ENCODE peak calls at places on chromosomes 3 and 15, in ten cellular contexts. One of them, this sample, is unnamed.
A peak's percentile ranks its signal among the peaks of the same experiment; 100 is the strongest.

GRCh38 chr3:13890377-13891016 is 10.6 kb upstream of the WNT7A start:
- DNase-seq in uterus: no peak
- DNase-seq in ascending aorta: no peak
- DNase-seq in cardiac muscle cell: no peak
- DNase-seq in fibroblast of lung: no peak
- DNase-seq in CD8-positive, alpha-beta T cell: peak; percentile 53
- DNase-seq in HCT116: no peak
- DNase-seq in neural progenitor cell: no peak
- DNase-seq in tibial nerve: no peak
- DNase-seq in stomach: no peak
- DNase-seq in this sample: peak; percentile 81

GRCh38 chr3:45496550-45496949 is 98.0 kb upstream of the LIMD1 start:
- DNase-seq in uterus: peak; percentile 26
- DNase-seq in ascending aorta: no peak
- DNase-seq in cardiac muscle cell: peak; percentile 94
- DNase-seq in fibroblast of lung: peak; percentile 83
- DNase-seq in CD8-positive, alpha-beta T cell: no peak
- DNase-seq in HCT116: no peak
- DNase-seq in neural progenitor cell: no peak
- DNase-seq in tibial nerve: no peak
- DNase-seq in stomach: no peak
- DNase-seq in this sample: no peak

GRCh38 chr15:95160316-95160715 is 929.0 kb downstream of the MCTP2 start:
- DNase-seq in uterus: no peak
- DNase-seq in ascending aorta: no peak
- DNase-seq in cardiac muscle cell: no peak
- DNase-seq in fibroblast of lung: no peak
- DNase-seq in CD8-positive, alpha-beta T cell: no peak
- DNase-seq in HCT116: no peak
- DNase-seq in neural progenitor cell: no peak
- DNase-seq in tibial nerve: no peak
- DNase-seq in stomach: no peak
- DNase-seq in this sample: no peak

GRCh38 chr15:29924750-29925149 is 102.5 kb upstream of the TJP1 start:
- DNase-seq in uterus: no peak
- DNase-seq in ascending aorta: no peak
- DNase-seq in cardiac muscle cell: peak; percentile 89
- DNase-seq in fibroblast of lung: peak; percentile 53
- DNase-seq in CD8-positive, alpha-beta T cell: no peak
- DNase-seq in HCT116: no peak
- DNase-seq in neural progenitor cell: peak; percentile 88
- DNase-seq in tibial nerve: no peak
- DNase-seq in stomach: no peak
- DNase-seq in this sample: peak; percentile 86

GRCh38 chr3:58025824-58026579 is 17.8 kb downstream of the FLNB start:
- DNase-seq in uterus: no peak
- DNase-seq in ascending aorta: no peak
- DNase-seq in cardiac muscle cell: peak; percentile 70
- DNase-seq in fibroblast of lung: no peak
- DNase-seq in CD8-positive, alpha-beta T cell: no peak
- DNase-seq in HCT116: no peak
- DNase-seq in neural progenitor cell: no peak
- DNase-seq in tibial nerve: no peak
- DNase-seq in stomach: peak; percentile 71
- DNase-seq in this sample: no peak

GRCh38 chr3:12862387-12862786 is 21.0 kb upstream of the RPL32 start:
- DNase-seq in uterus: no peak
- DNase-seq in ascending aorta: no peak
- DNase-seq in cardiac muscle cell: no peak
- DNase-seq in fibroblast of lung: no peak
- DNase-seq in CD8-positive, alpha-beta T cell: no peak
- DNase-seq in HCT116: no peak
- DNase-seq in neural progenitor cell: no peak
- DNase-seq in tibial nerve: no peak
- DNase-seq in stomach: no peak
- DNase-seq in this sample: no peak

GRCh38 chr3:125141596-125142417 is 70.7 kb downstream of the SLC12A8 start:
- DNase-seq in uterus: peak; percentile 61
- DNase-seq in ascending aorta: no peak
- DNase-seq in cardiac muscle cell: peak; percentile 64
- DNase-seq in fibroblast of lung: peak; percentile 50
- DNase-seq in CD8-positive, alpha-beta T cell: peak; percentile 60
- DNase-seq in HCT116: no peak
- DNase-seq in neural progenitor cell: peak; percentile 80
- DNase-seq in tibial nerve: peak; percentile 50
- DNase-seq in stomach: peak; percentile 50
- DNase-seq in this sample: no peak

GRCh38 chr3:49712631-49713317 is 6.7 kb downstream of the AMIGO3 start:
- DNase-seq in uterus: no peak
- DNase-seq in ascending aorta: no peak
- DNase-seq in cardiac muscle cell: no peak
- DNase-seq in fibroblast of lung: no peak
- DNase-seq in CD8-positive, alpha-beta T cell: no peak
- DNase-seq in HCT116: no peak
- DNase-seq in neural progenitor cell: peak; percentile 21
- DNase-seq in tibial nerve: no peak
- DNase-seq in stomach: no peak
- DNase-seq in this sample: no peak

GRCh38 chr3:69499899-69500316 is 114.0 kb upstream of the FRMD4B start:
- DNase-seq in uterus: no peak
- DNase-seq in ascending aorta: peak; percentile 26
- DNase-seq in cardiac muscle cell: peak; percentile 30
- DNase-seq in fibroblast of lung: peak; percentile 83
- DNase-seq in CD8-positive, alpha-beta T cell: no peak
- DNase-seq in HCT116: no peak
- DNase-seq in neural progenitor cell: no peak
- DNase-seq in tibial nerve: peak; percentile 58
- DNase-seq in stomach: no peak
- DNase-seq in this sample: no peak

GRCh38 chr3:151169700-151170224 is 33.3 kb downstream of the GPR171 start:
- DNase-seq in uterus: no peak
- DNase-seq in ascending aorta: peak; percentile 36
- DNase-seq in cardiac muscle cell: peak; percentile 31
- DNase-seq in fibroblast of lung: no peak
- DNase-seq in CD8-positive, alpha-beta T cell: no peak
- DNase-seq in HCT116: no peak
- DNase-seq in neural progenitor cell: no peak
- DNase-seq in tibial nerve: no peak
- DNase-seq in stomach: no peak
- DNase-seq in this sample: no peak

GRCh38 chr15:59327942-59328341 is 44.7 kb downstream of the MYO1E start:
- DNase-seq in uterus: no peak
- DNase-seq in ascending aorta: no peak
- DNase-seq in cardiac muscle cell: no peak
- DNase-seq in fibroblast of lung: no peak
- DNase-seq in CD8-positive, alpha-beta T cell: no peak
- DNase-seq in HCT116: no peak
- DNase-seq in neural progenitor cell: no peak
- DNase-seq in tibial nerve: no peak
- DNase-seq in stomach: no peak
- DNase-seq in this sample: no peak

GRCh38 chr15:42133892-42134502 is 22.4 kb downstream of the PLA2G4F start:
- DNase-seq in uterus: no peak
- DNase-seq in ascending aorta: no peak
- DNase-seq in cardiac muscle cell: peak; percentile 57
- DNase-seq in fibroblast of lung: peak; percentile 12
- DNase-seq in CD8-positive, alpha-beta T cell: peak; percentile 23
- DNase-seq in HCT116: peak; percentile 34
- DNase-seq in neural progenitor cell: peak; percentile 68
- DNase-seq in tibial nerve: no peak
- DNase-seq in stomach: peak; percentile 74
- DNase-seq in this sample: peak; percentile 83
- TF ChIP-seq CTCF in uterus: no peak
- TF ChIP-seq CTCF in ascending aorta: peak; percentile 9
- TF ChIP-seq CTCF in cardiac muscle cell: peak; percentile 78
- TF ChIP-seq CTCF in fibroblast of lung: peak; percentile 64
- TF ChIP-seq CTCF in CD8-positive, alpha-beta T cell: no peak
- TF ChIP-seq CTCF in HCT116: peak; percentile 94
- TF ChIP-seq CTCF in neural progenitor cell: peak; percentile 68
- TF ChIP-seq CTCF in tibial nerve: peak; percentile 15
- TF ChIP-seq CTCF in stomach: peak; percentile 59
- TF ChIP-seq CTCF in this sample: peak; percentile 98

GRCh38 chr3:9808345-9809037 is 1.6 kb upstream of the TTLL3 start:
- DNase-seq in uterus: no peak
- DNase-seq in ascending aorta: no peak
- DNase-seq in cardiac muscle cell: peak; percentile 18
- DNase-seq in fibroblast of lung: peak; percentile 22
- DNase-seq in CD8-positive, alpha-beta T cell: no peak
- DNase-seq in HCT116: peak; percentile 45
- DNase-seq in neural progenitor cell: peak; percentile 77
- DNase-seq in tibial nerve: no peak
- DNase-seq in stomach: no peak
- DNase-seq in this sample: no peak

GRCh38 chr3:9806137-9806536 is 3.9 kb upstream of the TTLL3 start:
- DNase-seq in uterus: no peak
- DNase-seq in ascending aorta: no peak
- DNase-seq in cardiac muscle cell: no peak
- DNase-seq in fibroblast of lung: no peak
- DNase-seq in CD8-positive, alpha-beta T cell: no peak
- DNase-seq in HCT116: no peak
- DNase-seq in neural progenitor cell: no peak
- DNase-seq in tibial nerve: no peak
- DNase-seq in stomach: no peak
- DNase-seq in this sample: no peak

GRCh38 chr3:9807981-9808344 is 2.1 kb upstream of the TTLL3 start:
- DNase-seq in uterus: no peak
- DNase-seq in ascending aorta: no peak
- DNase-seq in cardiac muscle cell: no peak
- DNase-seq in fibroblast of lung: no peak
- DNase-seq in CD8-positive, alpha-beta T cell: no peak
- DNase-seq in HCT116: no peak
- DNase-seq in neural progenitor cell: no peak
- DNase-seq in tibial nerve: no peak
- DNase-seq in stomach: no peak
- DNase-seq in this sample: no peak

GRCh38 chr3:9809239-9809614 is 835 bp upstream of the TTLL3 start:
- DNase-seq in uterus: no peak
- DNase-seq in ascending aorta: no peak
- DNase-seq in cardiac muscle cell: no peak
- DNase-seq in fibroblast of lung: no peak
- DNase-seq in CD8-positive, alpha-beta T cell: no peak
- DNase-seq in HCT116: no peak
- DNase-seq in neural progenitor cell: no peak
- DNase-seq in tibial nerve: no peak
- DNase-seq in stomach: peak; percentile 40
- DNase-seq in this sample: no peak

GRCh38 chr3:9806688-9807589 is 3.1 kb upstream of the TTLL3 start:
- DNase-seq in uterus: no peak
- DNase-seq in ascending aorta: no peak
- DNase-seq in cardiac muscle cell: no peak
- DNase-seq in fibroblast of lung: no peak
- DNase-seq in CD8-positive, alpha-beta T cell: no peak
- DNase-seq in HCT116: no peak
- DNase-seq in neural progenitor cell: peak; percentile 64
- DNase-seq in tibial nerve: no peak
- DNase-seq in stomach: no peak
- DNase-seq in this sample: no peak
- H3K36me3 ChIP-seq in uterus: no peaks in the 10 kb centered on the region
- H3K36me3 ChIP-seq in ascending aorta: peaks cover 46% of the 10 kb centered on the region
- H3K36me3 ChIP-seq in cardiac muscle cell: peaks cover 32% of the 10 kb centered on the region
- H3K36me3 ChIP-seq in fibroblast of lung: peaks cover 26% of the 10 kb centered on the region
- H3K36me3 ChIP-seq in CD8-positive, alpha-beta T cell: peaks cover 34% of the 10 kb centered on the region
- H3K36me3 ChIP-seq in HCT116: peaks cover 33% of the 10 kb centered on the region
- H3K36me3 ChIP-seq in neural progenitor cell: no peaks in the 10 kb centered on the region
- H3K36me3 ChIP-seq in tibial nerve: peaks cover 53% of the 10 kb centered on the region
- H3K36me3 ChIP-seq in stomach: peaks cover 54% of the 10 kb centered on the region
- H3K36me3 ChIP-seq in this sample: peaks cover 50% of the 10 kb centered on the region

GRCh38 chr3:152196782-152197181 is 71.9 kb upstream of the MBNL1 start:
- DNase-seq in uterus: no peak
- DNase-seq in ascending aorta: no peak
- DNase-seq in cardiac muscle cell: no peak
- DNase-seq in fibroblast of lung: no peak
- DNase-seq in CD8-positive, alpha-beta T cell: no peak
- DNase-seq in HCT116: no peak
- DNase-seq in neural progenitor cell: no peak
- DNase-seq in tibial nerve: no peak
- DNase-seq in stomach: no peak
- DNase-seq in this sample: no peak
- H3K4me3 ChIP-seq in uterus: peak overlapping the region; percentile 14
- H3K4me3 ChIP-seq in ascending aorta: peak overlapping the region; percentile 20
- H3K4me3 ChIP-seq in cardiac muscle cell: no peak overlapping the region
- H3K4me3 ChIP-seq in fibroblast of lung: no peak overlapping the region
- H3K4me3 ChIP-seq in CD8-positive, alpha-beta T cell: peak overlapping the region; percentile 41
- H3K4me3 ChIP-seq in HCT116: no peak overlapping the region
- H3K4me3 ChIP-seq in neural progenitor cell: no peak overlapping the region
- H3K4me3 ChIP-seq in tibial nerve: no peak overlapping the region
- H3K4me3 ChIP-seq in stomach: no peak overlapping the region
- H3K4me3 ChIP-seq in this sample: no peak overlapping the region

GRCh38 chr3:16059700-16060357 is 114.7 kb upstream of the GALNT15 start:
- DNase-seq in uterus: no peak
- DNase-seq in ascending aorta: no peak
- DNase-seq in cardiac muscle cell: no peak
- DNase-seq in fibroblast of lung: no peak
- DNase-seq in CD8-positive, alpha-beta T cell: no peak
- DNase-seq in HCT116: peak; percentile 19
- DNase-seq in neural progenitor cell: no peak
- DNase-seq in tibial nerve: no peak
- DNase-seq in stomach: no peak
- DNase-seq in this sample: no peak

GRCh38 chr3:16060945-16061344 is 113.5 kb upstream of the GALNT15 start:
- DNase-seq in uterus: peak; percentile 79
- DNase-seq in ascending aorta: no peak
- DNase-seq in cardiac muscle cell: peak; percentile 91
- DNase-seq in fibroblast of lung: peak; percentile 88
- DNase-seq in CD8-positive, alpha-beta T cell: no peak
- DNase-seq in HCT116: no peak
- DNase-seq in neural progenitor cell: no peak
- DNase-seq in tibial nerve: peak; percentile 41
- DNase-seq in stomach: no peak
- DNase-seq in this sample: no peak

GRCh38 chr3:16061491-16061890 is 113.0 kb upstream of the GALNT15 start:
- DNase-seq in uterus: no peak
- DNase-seq in ascending aorta: no peak
- DNase-seq in cardiac muscle cell: no peak
- DNase-seq in fibroblast of lung: no peak
- DNase-seq in CD8-positive, alpha-beta T cell: no peak
- DNase-seq in HCT116: no peak
- DNase-seq in neural progenitor cell: no peak
- DNase-seq in tibial nerve: no peak
- DNase-seq in stomach: no peak
- DNase-seq in this sample: no peak

GRCh38 chr3:16059081-16059537 is 115.4 kb upstream of the GALNT15 start:
- DNase-seq in uterus: no peak
- DNase-seq in ascending aorta: no peak
- DNase-seq in cardiac muscle cell: no peak
- DNase-seq in fibroblast of lung: no peak
- DNase-seq in CD8-positive, alpha-beta T cell: no peak
- DNase-seq in HCT116: no peak
- DNase-seq in neural progenitor cell: no peak
- DNase-seq in tibial nerve: no peak
- DNase-seq in stomach: no peak
- DNase-seq in this sample: no peak

DNA sequence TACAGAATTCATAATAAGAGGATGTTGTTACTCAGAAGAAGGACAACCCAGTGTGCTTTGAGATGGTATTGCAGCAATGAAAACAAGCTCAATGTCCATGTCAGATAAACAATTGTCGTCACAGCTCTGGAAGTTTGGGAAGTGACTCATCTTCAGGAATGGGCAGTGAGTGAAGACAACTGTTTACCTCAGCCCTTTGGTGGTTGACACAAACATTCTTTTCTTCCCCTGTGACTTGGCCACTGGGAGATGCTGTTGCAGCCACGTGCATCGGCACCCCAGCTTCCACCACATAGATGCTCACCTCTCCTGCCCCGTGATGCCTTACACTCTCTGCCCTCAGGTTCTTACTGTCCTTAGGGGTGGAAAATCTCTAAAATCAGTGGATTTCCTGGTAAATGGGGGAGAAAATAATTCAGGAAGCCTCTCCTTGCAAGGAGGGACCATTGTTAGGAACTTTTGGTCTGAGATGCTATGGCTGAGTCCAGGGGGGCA is 114.1 kb upstream of the GALNT15 start:
- DNase-seq in uterus: peak; percentile 68
- DNase-seq in ascending aorta: no peak
- DNase-seq in cardiac muscle cell: peak; percentile 99
- DNase-seq in fibroblast of lung: peak; percentile 100
- DNase-seq in CD8-positive, alpha-beta T cell: no peak
- DNase-seq in HCT116: peak; percentile 96
- DNase-seq in neural progenitor cell: no peak
- DNase-seq in tibial nerve: peak; percentile 58
- DNase-seq in stomach: no peak
- DNase-seq in this sample: peak; percentile 76
- TF ChIP-seq CTCF in uterus: no peak
- TF ChIP-seq CTCF in ascending aorta: no peak
- TF ChIP-seq CTCF in cardiac muscle cell: peak; percentile 43
- TF ChIP-seq CTCF in fibroblast of lung: peak; percentile 31
- TF ChIP-seq CTCF in CD8-positive, alpha-beta T cell: no peak
- TF ChIP-seq CTCF in HCT116: peak; percentile 55
- TF ChIP-seq CTCF in neural progenitor cell: no peak
- TF ChIP-seq CTCF in tibial nerve: no peak
- TF ChIP-seq CTCF in stomach: no peak
- TF ChIP-seq CTCF in this sample: peak; percentile 57